ENCODE peak calls at places on chromosomes 12 and 14, in five cellular contexts. X, W, N, Z and B are unnamed samples. For H3K36me3 and H3K4me1, the result is how much of the 10 kb centered on the place peaks cover.

GRCh38 chr12:80559766-80560165 is 115.7 kb downstream of the PTPRQ start:
- DNase-seq in X (no peak), N (no peak), Z (no peak), W (no peak), B (no peak)

GRCh38 chr14:61566537-61567225 is 128.6 kb upstream of the HIF1A start:
- DNase-seq in N (no peak), X (no peak), Z (no peak), W (no peak), B (no peak)

GRCh38 chr12:12467701-12468218 is 94.9 kb downstream of the DUSP16 start:
- DNase-seq in X (no peak), Z (peak), W (no peak), N (no peak), B (no peak)

GRCh38 chr12:21577516-21577915 is 27.1 kb downstream of the GYS2 start:
- DNase-seq in X (no peak), Z (no peak), W (no peak), N (no peak), B (no peak)

GRCh38 chr12:132606466-132606865 is 3.9 kb downstream of the LRCOL1 start:
- DNase-seq in Z (no peak), W (no peak), N (no peak), X (no peak), B (no peak)

GRCh38 chr12:24864796-24865125 is 84.1 kb downstream of the BCAT1 start:
- DNase-seq in X (no peak), N (no peak), Z (no peak), W (no peak), B (no peak)

GRCh38 chr14:89477391-89477790 is 60.4 kb upstream of the FOXN3 start:
- DNase-seq in Z (peak), N (peak), W (no peak), X (no peak), B (no peak)

GRCh38 chr14:93939304-93940229 is 12.4 kb downstream of the FAM181A start:
- DNase-seq in X (peak), Z (peak), N (peak), W (peak), B (peak)

GRCh38 chr14:89027097-89027740 is 202.8 kb downstream of the TTC8 start:
- DNase-seq in Z (peak), N (peak), X (peak), W (peak), B (no peak)

GRCh38 chr14:64423987-64424386 is 35.8 kb downstream of the MTHFD1 start:
- DNase-seq in W (no peak), X (no peak), N (no peak), Z (no peak), B (no peak)

GRCh38 chr12:116540617-116541152 is 18.5 kb upstream of the MAP1LC3B2 start:
- DNase-seq in Z (no peak), X (no peak), N (no peak), W (no peak), B (no peak)

GRCh38 chr14:74697976-74698375 is 14.9 kb downstream of the AREL1 start:
- DNase-seq in W (no peak), X (no peak), Z (no peak), N (no peak), B (no peak)

GRCh38 chr14:24461336-24461735 is 18.8 kb upstream of the SDR39U1 start:
- DNase-seq in N (no peak), Z (no peak), W (no peak), X (no peak), B (no peak)

GRCh38 chr12:115257791-115258190 is 573.8 kb upstream of the TBX3 start:
- DNase-seq in W (no peak), X (no peak), N (no peak), Z (no peak), B (no peak)

GRCh38 chr12:9870311-9870866 is 1.2 kb upstream of the CLEC2B start:
- DNase-seq in N (no peak), Z (no peak), X (no peak), W (peak), B (no peak)

GRCh38 chr12:66885115-66885875 is 206.4 kb upstream of the GRIP1 start:
- DNase-seq in Z (no peak), X (no peak), N (no peak), W (no peak), B (no peak)

GRCh38 chr14:60753264-60754126 is 18.9 kb downstream of the MNAT1 start:
- DNase-seq in Z (no peak), N (no peak), W (no peak), X (no peak), B (no peak)

GRCh38 chr12:103431387-103431786 is 64.4 kb downstream of the C12orf42 start:
- DNase-seq in X (no peak), Z (no peak), W (no peak), N (no peak), B (no peak)

GRCh38 chr12:125593269-125593668 is 528.0 kb downstream of the AACS start:
- DNase-seq in N (no peak), W (no peak), Z (no peak), X (no peak), B (no peak)

GRCh38 chr12:27424631-27425230 is 21.8 kb upstream of the SMCO2 start:
- DNase-seq in Z (peak), W (peak), N (no peak), X (no peak), B (no peak)

GRCh38 chr12:5343711-5344110 is 88.2 kb upstream of the NTF3 start:
- DNase-seq in W (no peak), X (no peak), N (no peak), Z (no peak), B (no peak)

GRCh38 chr14:31206536-31207286 is 882 bp downstream of the HECTD1 start:
- DNase-seq in X (peak), N (peak), Z (peak), W (peak), B (no peak)

GRCh38 chr12:88958961-88959360 is 378.7 kb upstream of the KITLG start:
- DNase-seq in W (no peak), Z (no peak), N (no peak), X (no peak), B (no peak)

DNA sequence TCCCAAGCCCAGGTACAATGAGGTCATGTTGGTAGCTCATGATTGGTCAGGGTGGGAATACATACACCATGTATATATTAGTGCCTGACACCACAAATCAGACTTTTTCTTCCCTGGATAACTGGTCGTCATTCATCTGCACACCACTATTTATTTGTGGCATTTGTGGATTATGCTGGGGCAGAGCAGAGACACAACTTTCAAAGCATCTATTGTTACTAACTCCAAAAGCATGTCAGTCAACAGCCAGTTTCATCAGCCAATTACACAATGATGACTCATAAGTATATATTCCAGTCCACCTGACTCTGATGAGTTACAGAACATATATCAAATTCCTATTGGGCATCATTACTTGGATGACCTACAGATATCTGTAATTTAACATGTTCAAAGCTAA is 181.7 kb downstream of the ADAMTS20 start:
- DNase-seq in Z (no peak), W (no peak), X (no peak), N (no peak), B (no peak)
- H3K27ac ChIP-seq in Z (no peak), W (no peak), X (no peak), N (no peak), B (no peak)

GRCh38 chr12:56158926-56159461 is 835 bp downstream of the MYL6 start:
- DNase-seq in Z (peak), X (peak), W (peak), N (peak), B (peak)
- H3K36me3 ChIP-seq in Z (under half), X (under half), W (under half), N (under half), B (under half)

GRCh38 chr12:29582677-29583076 is 85.2 kb upstream of the OVCH1 start:
- DNase-seq in N (peak), W (peak), X (no peak), Z (peak), B (no peak)
- H3K4me1 ChIP-seq in N (under half), W (under half), X (under half), Z (under half), B (under half)

DNA sequence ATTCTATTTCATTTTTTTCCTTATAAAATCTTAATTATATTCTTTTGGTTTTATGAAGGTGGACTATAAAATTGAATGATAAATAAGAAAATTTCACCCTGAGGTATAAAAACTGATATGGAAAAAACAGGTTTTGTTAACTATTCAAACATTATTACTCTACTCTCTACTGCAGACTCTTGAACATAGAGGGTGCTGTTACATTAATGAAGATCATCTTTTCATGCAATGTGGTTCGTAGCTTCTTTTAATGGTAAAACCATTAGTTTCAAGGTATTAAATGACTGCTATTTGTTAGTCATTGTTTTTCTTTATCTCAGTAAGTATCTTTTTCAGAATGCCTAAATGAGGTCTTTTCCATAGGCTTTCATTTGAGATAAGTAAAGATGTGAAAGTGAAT is 510.4 kb downstream of the SLC16A7 start:
- DNase-seq in W (no peak), Z (no peak), X (no peak), N (no peak), B (no peak)
- H3K27ac ChIP-seq in W (no peak), Z (no peak), X (no peak), N (no peak), B (no peak)

GRCh38 chr12:122138616-122139015 is 35.4 kb downstream of the IL31 start:
- DNase-seq in Z (no peak), N (no peak), X (no peak), W (no peak), B (no peak)

GRCh38 chr12:122138181-122138580 is 35.8 kb downstream of the IL31 start:
- DNase-seq in X (no peak), N (no peak), W (no peak), Z (no peak), B (no peak)

GRCh38 chr12:122140467-122141257 is 33.4 kb downstream of the IL31 start:
- DNase-seq in Z (no peak), N (no peak), X (no peak), W (no peak), B (no peak)

GRCh38 chr12:122139266-122139665 is 34.8 kb downstream of the IL31 start:
- DNase-seq in N (no peak), X (no peak), Z (no peak), W (no peak), B (no peak)

GRCh38 chr12:122139941-122140340 is 34.1 kb downstream of the IL31 start:
- DNase-seq in W (no peak), Z (no peak), X (no peak), N (no peak), B (no peak)
- H3K36me3 ChIP-seq in W (half or more), Z (under half), X (under half), N (half or more), B (under half)